ENCODE peak calls at places on chromosome 11, in seven cellular contexts. One of them, this sample, is unnamed.
A peak's percentile ranks its signal among the peaks of the same experiment; 100 is the strongest.

GRCh38 chr11:7020183-7020917 is at the start of the genes NLRP14 and ZNF214:
- DNase-seq in BJ: peak; percentile 70
- DNase-seq in AG04450: peak; percentile 83
- DNase-seq in spleen: no peak
- DNase-seq in left ventricle myocardium inferior: peak; percentile 94
- DNase-seq in fibroblast of villous mesenchyme: peak; percentile 87
- DNase-seq in lower lobe of right lung: peak; percentile 94
- DNase-seq in this sample: peak; percentile 89

GRCh38 chr11:104967493-104968364 is 645 bp downstream of the CASP4 start:
- DNase-seq in lower lobe of right lung: no peak
- DNase-seq in fibroblast of villous mesenchyme: peak; percentile 32
- DNase-seq in spleen: no peak
- DNase-seq in AG04450: no peak
- DNase-seq in BJ: no peak
- DNase-seq in left ventricle myocardium inferior: no peak
- DNase-seq in this sample: peak; percentile 58

GRCh38 chr11:35247428-35247827 is 108.5 kb downstream of the CD44 start:
- DNase-seq in spleen: peak; percentile 78
- DNase-seq in left ventricle myocardium inferior: no peak
- DNase-seq in AG04450: no peak
- DNase-seq in fibroblast of villous mesenchyme: no peak
- DNase-seq in BJ: no peak
- DNase-seq in lower lobe of right lung: no peak
- DNase-seq in this sample: no peak

GRCh38 chr11:122633219-122633829 is 22.2 kb upstream of the UBASH3B start:
- DNase-seq in BJ: no peak
- DNase-seq in AG04450: no peak
- DNase-seq in fibroblast of villous mesenchyme: peak; percentile 71
- DNase-seq in lower lobe of right lung: no peak
- DNase-seq in left ventricle myocardium inferior: peak; percentile 16
- DNase-seq in spleen: no peak
- DNase-seq in this sample: peak; percentile 66

GRCh38 chr11:45225277-45225676 is 60.9 kb downstream of the SYT13 start:
- DNase-seq in BJ: no peak
- DNase-seq in fibroblast of villous mesenchyme: no peak
- DNase-seq in AG04450: no peak
- DNase-seq in spleen: no peak
- DNase-seq in lower lobe of right lung: no peak
- DNase-seq in left ventricle myocardium inferior: no peak
- DNase-seq in this sample: no peak

GRCh38 chr11:69201048-69201365 is 45.3 kb downstream of the SMIM38 start:
- DNase-seq in fibroblast of villous mesenchyme: no peak
- DNase-seq in AG04450: no peak
- DNase-seq in lower lobe of right lung: no peak
- DNase-seq in spleen: peak; percentile 33
- DNase-seq in left ventricle myocardium inferior: no peak
- DNase-seq in BJ: no peak
- DNase-seq in this sample: no peak

GRCh38 chr11:19218801-19219460 is 17.1 kb upstream of the CSRP3 start:
- DNase-seq in spleen: no peak
- DNase-seq in left ventricle myocardium inferior: peak; percentile 40
- DNase-seq in lower lobe of right lung: no peak
- DNase-seq in AG04450: no peak
- DNase-seq in BJ: no peak
- DNase-seq in fibroblast of villous mesenchyme: peak; percentile 11
- DNase-seq in this sample: no peak

GRCh38 chr11:15519124-15519791 is 404.5 kb downstream of the INSC start:
- DNase-seq in AG04450: no peak
- DNase-seq in fibroblast of villous mesenchyme: no peak
- DNase-seq in left ventricle myocardium inferior: no peak
- DNase-seq in spleen: no peak
- DNase-seq in BJ: no peak
- DNase-seq in lower lobe of right lung: no peak
- DNase-seq in this sample: no peak

GRCh38 chr11:35073691-35074382 is 65.1 kb upstream of the CD44 start:
- DNase-seq in BJ: no peak
- DNase-seq in fibroblast of villous mesenchyme: no peak
- DNase-seq in AG04450: no peak
- DNase-seq in left ventricle myocardium inferior: no peak
- DNase-seq in lower lobe of right lung: no peak
- DNase-seq in spleen: no peak
- DNase-seq in this sample: peak; percentile 26

GRCh38 chr11:118108513-118108912 is 21.8 kb upstream of the SMIM35 start:
- DNase-seq in lower lobe of right lung: no peak
- DNase-seq in BJ: no peak
- DNase-seq in AG04450: no peak
- DNase-seq in left ventricle myocardium inferior: no peak
- DNase-seq in fibroblast of villous mesenchyme: no peak
- DNase-seq in spleen: no peak
- DNase-seq in this sample: no peak

GRCh38 chr11:86551286-86551685 is 121.1 kb downstream of the ME3 start:
- DNase-seq in lower lobe of right lung: no peak
- DNase-seq in AG04450: peak; percentile 76
- DNase-seq in left ventricle myocardium inferior: no peak
- DNase-seq in fibroblast of villous mesenchyme: peak; percentile 93
- DNase-seq in spleen: no peak
- DNase-seq in BJ: peak; percentile 57
- DNase-seq in this sample: peak; percentile 63

GRCh38 chr11:117562111-117562510 is 234.5 kb downstream of the CEP164 start:
- DNase-seq in left ventricle myocardium inferior: no peak
- DNase-seq in BJ: no peak
- DNase-seq in AG04450: no peak
- DNase-seq in fibroblast of villous mesenchyme: no peak
- DNase-seq in lower lobe of right lung: no peak
- DNase-seq in spleen: peak; percentile 34
- DNase-seq in this sample: no peak

DNA sequence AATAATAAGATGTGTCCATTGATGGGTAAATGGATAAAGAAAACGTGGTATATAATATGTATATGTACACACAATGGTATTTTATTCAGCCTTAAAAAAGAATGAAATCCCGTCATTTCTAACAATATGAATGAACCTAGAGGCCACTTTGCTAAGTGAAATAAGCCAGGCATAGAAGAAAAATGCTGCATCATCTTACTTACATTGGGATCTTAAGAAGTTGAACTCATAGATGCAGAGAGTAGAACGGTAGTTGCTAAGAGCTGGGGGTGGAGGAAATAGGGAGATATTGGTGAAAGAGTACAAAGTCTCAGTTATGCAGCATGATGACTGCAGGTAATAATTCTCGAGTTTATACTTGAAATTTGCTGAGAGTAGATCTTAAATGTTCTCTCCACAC is 14.3 kb upstream of the SLC36A4 start:
- DNase-seq in fibroblast of villous mesenchyme: no peak
- DNase-seq in lower lobe of right lung: no peak
- DNase-seq in BJ: no peak
- DNase-seq in spleen: no peak
- DNase-seq in left ventricle myocardium inferior: no peak
- DNase-seq in AG04450: no peak
- DNase-seq in this sample: no peak
- TF ChIP-seq CTCF in fibroblast of villous mesenchyme: no peak
- TF ChIP-seq CTCF in lower lobe of right lung: no peak
- TF ChIP-seq CTCF in BJ: no peak
- TF ChIP-seq CTCF in spleen: no peak
- TF ChIP-seq CTCF in left ventricle myocardium inferior: no peak
- TF ChIP-seq CTCF in AG04450: no peak
- TF ChIP-seq CTCF in this sample: no peak

GRCh38 chr11:56994532-56994931 is 5.8 kb downstream of the OR5AK2 start:
- DNase-seq in left ventricle myocardium inferior: no peak
- DNase-seq in fibroblast of villous mesenchyme: no peak
- DNase-seq in BJ: no peak
- DNase-seq in spleen: no peak
- DNase-seq in AG04450: no peak
- DNase-seq in lower lobe of right lung: no peak
- DNase-seq in this sample: no peak
- H3K4me3 ChIP-seq in left ventricle myocardium inferior: no peak overlapping the region
- H3K4me3 ChIP-seq in fibroblast of villous mesenchyme: no peak overlapping the region
- H3K4me3 ChIP-seq in BJ: no peak overlapping the region
- H3K4me3 ChIP-seq in spleen: no peak overlapping the region
- H3K4me3 ChIP-seq in AG04450: no peak overlapping the region
- H3K4me3 ChIP-seq in lower lobe of right lung: no peak overlapping the region
- H3K4me3 ChIP-seq in this sample: no peak overlapping the region

GRCh38 chr11:101880208-101880607 is 34.6 kb upstream of the CEP126 start:
- DNase-seq in spleen: no peak
- DNase-seq in fibroblast of villous mesenchyme: peak; percentile 70
- DNase-seq in lower lobe of right lung: no peak
- DNase-seq in left ventricle myocardium inferior: no peak
- DNase-seq in AG04450: no peak
- DNase-seq in BJ: no peak
- DNase-seq in this sample: peak; percentile 75
- TF ChIP-seq CTCF in spleen: no peak
- TF ChIP-seq CTCF in fibroblast of villous mesenchyme: peak; percentile 54
- TF ChIP-seq CTCF in lower lobe of right lung: peak; percentile 17
- TF ChIP-seq CTCF in left ventricle myocardium inferior: no peak
- TF ChIP-seq CTCF in AG04450: peak; percentile 54
- TF ChIP-seq CTCF in BJ: peak; percentile 49
- TF ChIP-seq CTCF in this sample: peak; percentile 57

DNA sequence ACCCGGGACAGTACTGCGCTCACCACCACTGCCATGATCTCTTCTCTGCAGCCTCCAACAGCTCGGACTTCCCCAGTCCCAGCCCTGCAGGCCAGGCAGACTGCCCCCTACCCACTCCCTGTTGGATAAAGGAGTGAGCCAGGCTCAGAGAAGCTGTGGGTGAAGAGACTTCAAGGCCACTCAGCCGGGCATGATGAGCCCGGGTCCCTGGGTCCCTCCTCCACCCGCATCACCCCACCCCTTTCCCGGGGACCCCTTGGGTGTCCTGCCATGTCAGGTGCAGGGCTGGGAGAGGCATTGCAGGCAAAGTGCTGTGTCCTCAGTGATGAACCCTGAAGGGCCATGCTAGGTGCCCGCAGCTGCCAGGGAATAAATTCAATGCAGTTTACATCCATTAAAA is 14.5 kb downstream of the LSP1 start:
- DNase-seq in spleen: peak; percentile 75
- DNase-seq in left ventricle myocardium inferior: peak; percentile 13
- DNase-seq in lower lobe of right lung: no peak
- DNase-seq in AG04450: no peak
- DNase-seq in fibroblast of villous mesenchyme: no peak
- DNase-seq in BJ: no peak
- DNase-seq in this sample: no peak
- H3K4me3 ChIP-seq in spleen: peak overlapping the region; percentile 55
- H3K4me3 ChIP-seq in left ventricle myocardium inferior: peak overlapping the region; percentile 64
- H3K4me3 ChIP-seq in lower lobe of right lung: no peak overlapping the region
- H3K4me3 ChIP-seq in AG04450: no peak overlapping the region
- H3K4me3 ChIP-seq in fibroblast of villous mesenchyme: no peak overlapping the region
- H3K4me3 ChIP-seq in BJ: no peak overlapping the region
- H3K4me3 ChIP-seq in this sample: no peak overlapping the region

DNA sequence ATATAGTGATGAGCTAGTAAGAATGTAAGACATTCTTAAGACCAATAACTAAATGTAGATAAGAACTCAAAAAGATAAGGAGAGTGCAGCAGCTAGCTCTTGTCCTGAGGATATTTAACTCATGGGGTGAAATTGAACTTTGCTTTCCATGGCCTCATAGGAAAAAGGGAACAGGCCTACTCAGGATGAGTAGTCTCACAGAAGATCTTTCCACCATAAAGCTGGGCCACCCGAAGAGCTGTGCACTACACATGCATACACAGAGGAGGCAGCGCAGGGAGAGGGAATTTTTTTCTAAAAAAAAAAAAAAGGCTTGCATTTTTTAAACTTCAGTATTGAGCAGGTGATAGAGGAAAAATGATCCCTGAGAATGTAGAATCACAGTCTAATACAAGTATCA is 59.9 kb upstream of the CFAP300 start:
- DNase-seq in BJ: no peak
- DNase-seq in spleen: no peak
- DNase-seq in lower lobe of right lung: no peak
- DNase-seq in AG04450: no peak
- DNase-seq in fibroblast of villous mesenchyme: no peak
- DNase-seq in left ventricle myocardium inferior: no peak
- DNase-seq in this sample: no peak
- TF ChIP-seq CTCF in BJ: no peak
- TF ChIP-seq CTCF in spleen: no peak
- TF ChIP-seq CTCF in lower lobe of right lung: no peak
- TF ChIP-seq CTCF in AG04450: no peak
- TF ChIP-seq CTCF in fibroblast of villous mesenchyme: no peak
- TF ChIP-seq CTCF in left ventricle myocardium inferior: no peak
- TF ChIP-seq CTCF in this sample: no peak

DNA sequence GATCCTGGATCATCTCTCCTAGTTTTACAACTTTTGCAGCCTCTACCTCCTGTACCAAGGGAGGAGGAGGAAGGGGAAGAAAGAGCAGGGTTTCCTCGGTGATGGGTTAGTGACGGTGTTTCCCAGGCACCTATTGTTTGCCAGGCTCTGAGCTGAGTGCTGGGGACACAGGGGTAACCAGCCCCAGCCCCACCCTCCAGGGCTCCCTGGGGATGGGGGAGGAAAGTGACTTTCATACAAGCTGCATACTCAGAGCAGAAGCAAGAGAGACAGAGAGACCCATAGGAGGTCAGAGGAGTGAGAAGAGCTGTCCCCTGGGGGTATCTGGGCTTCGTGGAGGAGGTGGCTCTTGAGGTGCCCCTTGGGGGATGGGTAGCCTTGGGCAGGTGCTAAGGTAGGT is 89.4 kb upstream of the THY1 start:
- DNase-seq in lower lobe of right lung: no peak
- DNase-seq in AG04450: no peak
- DNase-seq in left ventricle myocardium inferior: no peak
- DNase-seq in fibroblast of villous mesenchyme: no peak
- DNase-seq in spleen: no peak
- DNase-seq in BJ: no peak
- DNase-seq in this sample: peak; percentile 9
- H3K4me3 ChIP-seq in lower lobe of right lung: no peak overlapping the region
- H3K4me3 ChIP-seq in AG04450: no peak overlapping the region
- H3K4me3 ChIP-seq in left ventricle myocardium inferior: no peak overlapping the region
- H3K4me3 ChIP-seq in fibroblast of villous mesenchyme: no peak overlapping the region
- H3K4me3 ChIP-seq in spleen: no peak overlapping the region
- H3K4me3 ChIP-seq in BJ: no peak overlapping the region
- H3K4me3 ChIP-seq in this sample: no peak overlapping the region

GRCh38 chr11:96474263-96474662 is 84.5 kb downstream of the JRKL start:
- DNase-seq in fibroblast of villous mesenchyme: no peak
- DNase-seq in AG04450: no peak
- DNase-seq in spleen: no peak
- DNase-seq in left ventricle myocardium inferior: no peak
- DNase-seq in lower lobe of right lung: no peak
- DNase-seq in BJ: no peak
- DNase-seq in this sample: peak; percentile 89

GRCh38 chr11:96470521-96470920 is 80.7 kb downstream of the JRKL start:
- DNase-seq in BJ: no peak
- DNase-seq in left ventricle myocardium inferior: no peak
- DNase-seq in AG04450: no peak
- DNase-seq in spleen: no peak
- DNase-seq in lower lobe of right lung: no peak
- DNase-seq in fibroblast of villous mesenchyme: no peak
- DNase-seq in this sample: no peak

GRCh38 chr11:96466607-96467006 is 76.8 kb downstream of the JRKL start:
- DNase-seq in spleen: no peak
- DNase-seq in lower lobe of right lung: no peak
- DNase-seq in fibroblast of villous mesenchyme: no peak
- DNase-seq in BJ: no peak
- DNase-seq in left ventricle myocardium inferior: no peak
- DNase-seq in AG04450: no peak
- DNase-seq in this sample: no peak

DNA sequence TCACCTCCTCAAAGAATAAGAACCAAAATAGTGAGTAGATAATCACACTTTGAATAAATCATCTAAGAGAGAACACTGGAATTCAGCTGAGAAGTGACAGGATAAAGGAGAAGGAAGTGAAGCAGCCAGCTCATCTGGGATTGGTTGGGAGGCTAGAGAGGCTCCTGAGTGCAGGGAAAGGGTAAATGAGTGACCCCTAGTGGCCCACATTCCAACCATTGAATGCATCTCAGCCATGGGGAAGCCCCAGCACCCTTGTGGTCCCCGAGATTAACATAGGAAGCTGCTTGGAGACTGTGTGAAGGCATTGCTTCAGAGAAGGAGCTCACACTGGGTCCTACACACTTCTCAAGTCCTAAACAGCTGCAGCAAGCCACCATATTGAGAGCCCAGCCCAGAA is 82.3 kb downstream of the JRKL start:
- DNase-seq in BJ: no peak
- DNase-seq in fibroblast of villous mesenchyme: no peak
- DNase-seq in AG04450: no peak
- DNase-seq in left ventricle myocardium inferior: no peak
- DNase-seq in lower lobe of right lung: no peak
- DNase-seq in spleen: no peak
- DNase-seq in this sample: no peak
- TF ChIP-seq CTCF in BJ: no peak
- TF ChIP-seq CTCF in fibroblast of villous mesenchyme: peak; percentile 10
- TF ChIP-seq CTCF in AG04450: no peak
- TF ChIP-seq CTCF in left ventricle myocardium inferior: no peak
- TF ChIP-seq CTCF in lower lobe of right lung: no peak
- TF ChIP-seq CTCF in spleen: no peak
- TF ChIP-seq CTCF in this sample: no peak